ENCODE peak calls at places on chromosome 15, in six cellular contexts. T is K562, N is HepG2, B is HCT116, O is endothelial cell of umbilical vein, X is GM12878. L is an unnamed sample.

GRCh38 chr15:62035256-62035908 is 24.9 kb downstream of the VPS13C start:
- DNase-seq in T (no peak), N (no peak), B (no peak), O (peak; percentile 74), X (no peak), L (no peak)

GRCh38 chr15:52256930-52257733 is 38.5 kb downstream of the MYO5C start:
- DNase-seq in T (no peak), N (no peak), B (no peak), O (no peak), X (no peak), L (no peak)

GRCh38 chr15:40754574-40754882 is 526 bp downstream of the RMDN3 start:
- DNase-seq in T (no peak), N (no peak), B (no peak), O (peak; percentile 25), X (no peak), L (no peak)

GRCh38 chr15:99154271-99154670 is 49.4 kb downstream of the SYNM start:
- DNase-seq in T (no peak), N (no peak), B (no peak), O (peak; percentile 21), X (no peak), L (no peak)

GRCh38 chr15:20340931-20341661 is 200.5 kb downstream of the GOLGA6L6 start:
- DNase-seq in T (no peak), N (no peak), B (no peak), O (peak; percentile 3), X (no peak), L (no peak)

GRCh38 chr15:51884517-51885236 is 55.2 kb downstream of the TMOD3 start:
- DNase-seq in T (no peak), N (no peak), B (no peak), O (peak; percentile 88), X (no peak), L (no peak)

GRCh38 chr15:46091860-46092450 is 457.1 kb downstream of the SQOR start:
- DNase-seq in T (peak; percentile 12), N (peak; percentile 12), B (peak; percentile 4), O (peak; percentile 30), X (no peak), L (peak; percentile 14)

GRCh38 chr15:76349301-76350070 is 12.9 kb downstream of the ISL2 start:
- DNase-seq in T (no peak), N (no peak), B (no peak), O (no peak), X (no peak), L (no peak)

GRCh38 chr15:35040339-35041255 is 44.5 kb downstream of the NANOGP8 start:
- DNase-seq in T (no peak), N (no peak), B (no peak), O (no peak), X (no peak), L (no peak)

GRCh38 chr15:40796041-40796440 is 10.8 kb upstream of the ZFYVE19 start:
- DNase-seq in T (no peak), N (no peak), B (no peak), O (peak; percentile 81), X (no peak), L (no peak)

GRCh38 chr15:55234104-55234799 is 37.5 kb upstream of the RSL24D1 start:
- DNase-seq in T (no peak), N (peak; percentile 71), B (no peak), O (no peak), X (no peak), L (no peak)

GRCh38 chr15:70014860-70015490 is 82.7 kb downstream of the TLE3 start:
- DNase-seq in T (no peak), N (no peak), B (no peak), O (no peak), X (peak; percentile 93), L (no peak)

GRCh38 chr15:59347915-59348314 is 24.8 kb downstream of the MYO1E start:
- DNase-seq in T (no peak), N (no peak), B (no peak), O (no peak), X (no peak), L (no peak)

GRCh38 chr15:75123395-75123794 is 78.3 kb upstream of the C15orf39 start:
- DNase-seq in T (no peak), N (no peak), B (no peak), O (no peak), X (no peak), L (peak; percentile 93)

GRCh38 chr15:38425269-38425668 is 28.7 kb upstream of the FAM98B start:
- DNase-seq in T (no peak), N (no peak), B (no peak), O (no peak), X (no peak), L (no peak)

GRCh38 chr15:38427380-38427779 is 26.5 kb upstream of the FAM98B start:
- DNase-seq in T (peak; percentile 13), N (no peak), B (no peak), O (no peak), X (no peak), L (no peak)

GRCh38 chr15:38424101-38424552 is 29.8 kb upstream of the FAM98B start:
- DNase-seq in T (no peak), N (no peak), B (no peak), O (no peak), X (peak; percentile 48), L (no peak)
- H3K9ac ChIP-seq in T (no peak overlapping the region), N (no peak overlapping the region), B (no peak overlapping the region), O (no peak overlapping the region), X (no peak overlapping the region), L (no peak overlapping the region)

DNA sequence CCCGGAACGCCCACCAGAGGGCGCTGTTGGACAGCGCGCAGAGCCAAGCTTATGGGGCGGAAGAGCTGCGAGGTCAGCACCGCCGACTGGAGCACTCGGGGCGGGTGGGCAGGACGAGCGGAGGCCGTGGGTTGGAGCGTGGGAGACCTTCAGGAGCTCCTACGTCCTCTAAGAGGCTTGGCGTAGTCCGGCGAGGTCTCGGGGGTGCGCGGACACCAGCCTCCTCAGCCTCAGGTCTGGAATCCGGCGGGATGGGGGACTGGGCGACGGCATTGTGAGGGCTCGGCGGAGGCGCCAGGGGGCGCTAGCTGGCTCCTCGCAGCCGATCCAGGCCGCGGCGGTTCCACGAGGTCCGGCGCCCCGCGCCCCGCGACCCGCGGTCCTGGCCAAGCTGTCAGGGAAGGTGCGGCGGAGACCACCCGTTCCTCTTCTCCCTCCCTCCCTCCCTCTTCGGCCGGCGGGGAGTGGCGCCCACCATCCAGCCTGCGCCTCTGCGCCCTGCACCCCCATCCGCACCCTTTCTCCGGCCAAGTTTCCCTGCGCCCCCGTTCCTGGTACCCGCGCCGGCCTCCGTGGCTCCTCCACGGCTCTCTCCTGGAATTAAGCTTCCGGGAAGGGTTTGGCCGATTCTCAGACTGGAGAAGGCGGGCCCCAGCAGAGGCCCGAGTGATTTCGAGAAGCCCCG is 24.3 kb upstream of the POLG start:
- DNase-seq in T (peak; percentile 90), N (peak; percentile 41), B (peak; percentile 59), O (peak; percentile 88), X (peak; percentile 40), L (no peak)
- TF ChIP-seq POLR2AphosphoS5 in T (no peak), N (no peak), B (no peak), O (no peak), X (no peak), L (no peak)

GRCh38 chr15:29127506-29128430 is 141.9 kb downstream of the NSMCE3 start:
- DNase-seq in T (no peak), N (no peak), B (no peak), O (no peak), X (no peak), L (no peak)

GRCh38 chr15:29126821-29127461 is 142.7 kb downstream of the NSMCE3 start:
- DNase-seq in T (peak; percentile 74), N (no peak), B (no peak), O (no peak), X (no peak), L (no peak)

GRCh38 chr15:29129221-29129620 is 140.4 kb downstream of the NSMCE3 start:
- DNase-seq in T (no peak), N (no peak), B (no peak), O (no peak), X (no peak), L (no peak)

GRCh38 chr15:29129903-29130302 is 139.7 kb downstream of the NSMCE3 start:
- DNase-seq in T (no peak), N (no peak), B (no peak), O (no peak), X (no peak), L (no peak)

DNA sequence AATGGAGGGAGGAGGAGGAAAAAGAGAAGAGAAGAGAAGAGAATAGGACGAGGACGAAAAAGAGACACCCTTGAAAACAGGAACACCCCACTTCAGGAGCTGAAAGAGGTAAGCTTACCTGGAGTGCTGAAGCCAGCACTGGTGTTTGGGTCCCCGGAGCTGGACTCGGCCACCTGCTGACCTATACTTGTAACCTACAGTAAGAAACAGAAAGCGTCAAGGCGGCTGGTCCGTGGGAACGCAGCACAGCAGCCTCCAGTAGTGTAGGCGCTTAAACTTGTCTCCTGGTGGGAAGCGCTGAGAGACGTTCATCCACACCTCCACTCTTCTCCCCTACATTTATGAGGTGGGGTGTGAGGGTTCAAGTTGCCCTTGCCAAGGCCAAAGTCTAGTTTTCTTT is 141.0 kb downstream of the NSMCE3 start:
- DNase-seq in T (no peak), N (no peak), B (no peak), O (no peak), X (no peak), L (no peak)
- H3K27ac ChIP-seq in T (no peak overlapping the region), N (no peak overlapping the region), B (no peak overlapping the region), O (no peak overlapping the region), X (no peak overlapping the region), L (no peak overlapping the region)

GRCh38 chr15:24856397-24857093 is 98.2 kb upstream of the SNRPN start:
- DNase-seq in T (no peak), N (no peak), B (no peak), O (peak; percentile 87), X (no peak), L (no peak)
- H3K9ac ChIP-seq in T (no peak overlapping the region), N (no peak overlapping the region), B (no peak overlapping the region), O (peak overlapping the region; percentile 55), X (no peak overlapping the region), L (no peak overlapping the region)